ENCODE peak calls at places on chromosomes 4 and X, in four cellular contexts. F is Kasumi-1, N is RPMI7951, E is SW480. D is an unnamed sample.

GRCh38 chrX:12885508-12885907 is 18.6 kb downstream of the TLR7 start:
- DNase-seq in F (no peak), N (no peak), E (no peak), D (no peak)

GRCh38 chr4:158580064-158580463 is 58.4 kb downstream of the RXFP1 start:
- DNase-seq in E (no peak), N (no peak), F (no peak), D (no peak)

GRCh38 chrX:26649534-26649933 is 433.6 kb downstream of the MAGEB5 start:
- DNase-seq in E (no peak), N (peak), F (peak), D (peak)

GRCh38 chr4:30537462-30537861 is 182.7 kb upstream of the PCDH7 start:
- DNase-seq in F (peak), E (peak), N (peak), D (no peak)

GRCh38 chrX:115330498-115331138 is 41.1 kb downstream of the LUZP4 start:
- DNase-seq in F (peak), E (peak), N (peak), D (peak)

GRCh38 chr4:153042757-153043156 is 106.6 kb downstream of the FHDC1 start:
- DNase-seq in E (no peak), N (no peak), F (no peak), D (no peak)

GRCh38 chr4:100696531-100696930 is 178.7 kb upstream of the EMCN start:
- DNase-seq in F (no peak), N (no peak), E (no peak), D (no peak)

GRCh38 chr4:48620861-48621260 is 130.8 kb downstream of the ZAR1 start:
- DNase-seq in F (no peak), N (no peak), E (no peak), D (no peak)

GRCh38 chr4:81346719-81347118 is 125.0 kb downstream of the RASGEF1B start:
- DNase-seq in N (no peak), E (no peak), F (no peak), D (no peak)

GRCh38 chr4:158856852-158857251 is 88.0 kb downstream of the FNIP2 start:
- DNase-seq in N (peak), F (peak), E (peak), D (peak)

GRCh38 chrX:48515842-48516241 is 5.8 kb upstream of the EBP start:
- DNase-seq in E (no peak), F (no peak), N (no peak), D (no peak)

GRCh38 chr4:174358410-174358809 is 74.7 kb downstream of the CEP44 start:
- DNase-seq in N (no peak), F (no peak), E (no peak), D (no peak)

GRCh38 chrX:80876877-80877276 is 67.2 kb upstream of the BRWD3 start:
- DNase-seq in F (peak), E (peak), N (peak), D (peak)

GRCh38 chrX:40313269-40313668 is 215.5 kb upstream of the BCOR start:
- DNase-seq in E (no peak), N (no peak), F (no peak), D (no peak)

GRCh38 chrX:136028383-136028984 is 43.2 kb downstream of the SLC9A6 start:
- DNase-seq in E (peak), N (peak), F (peak), D (peak)

D was measured in Karpas-422.